ENCODE peak calls at places on chromosomes 16 and 17, in eight cellular contexts. N is activated CD4-positive, alpha-beta T cell treated with anti-CD3 and anti-CD28 coated beads, Interleukin-2, amount 50 U/mL, for 1 hour; R is skeletal muscle cell; W is prostate gland; Q is Calu3; B is left colon; Y is EL; F is stimulated activated CD8-positive, alpha-beta memory T cell treated with anti-CD3 and anti-CD28 coated beads, Interleukin-12 subunit alpha, Interleukin-12 subunit beta, amount 100 ng/mL, for 1 hour. S is an unnamed sample.

GRCh38 chr17:33049781-33050414 is 58.3 kb downstream of the SPACA3 start:
- DNase-seq in R (no peak), N (peak; percentile 35), B (no peak), Q (peak; percentile 63), W (no peak), Y (peak; percentile 53), F (peak; percentile 5), S (peak; percentile 44)

GRCh38 chr17:74176546-74177001 is 26.9 kb upstream of the RPL38 start:
- DNase-seq in Y (peak; percentile 57), N (peak; percentile 27), R (no peak), W (peak; percentile 32), B (no peak), F (no peak), Q (peak; percentile 75), S (peak; percentile 60)

GRCh38 chr17:40318835-40319332 is 9.9 kb downstream of the RARA start:
- DNase-seq in N (no peak), F (no peak), Y (no peak), W (no peak), B (peak; percentile 38), Q (peak; percentile 49), R (no peak), S (no peak)

GRCh38 chr16:26701243-26701886 is 365.4 kb upstream of the C16orf82 start:
- DNase-seq in R (no peak), N (no peak), B (no peak), F (no peak), W (no peak), Y (no peak), Q (no peak), S (no peak)

GRCh38 chr16:31435341-31436220 is 7.0 kb downstream of the ZNF843 start:
- DNase-seq in Q (no peak), N (no peak), R (no peak), Y (no peak), F (no peak), B (no peak), W (no peak), S (no peak)

GRCh38 chr17:29194669-29195068 is 14.5 kb upstream of the MYO18A start:
- DNase-seq in N (no peak), B (no peak), R (no peak), Q (no peak), Y (no peak), W (no peak), F (no peak), S (no peak)

GRCh38 chr17:76524598-76525512 is 12.7 kb downstream of the CYGB start:
- DNase-seq in Y (no peak), Q (peak; percentile 47), R (peak; percentile 48), N (no peak), B (no peak), F (no peak), W (no peak), S (peak; percentile 72)

GRCh38 chr17:72104164-72104862 is 16.5 kb upstream of the SOX9 start:
- DNase-seq in Y (no peak), R (no peak), Q (no peak), N (no peak), B (no peak), F (no peak), W (no peak), S (no peak)

GRCh38 chr17:75273968-75274708 is 3.1 kb upstream of the MIF4GD start:
- DNase-seq in F (no peak), B (no peak), Q (no peak), W (no peak), N (no peak), R (peak; percentile 31), Y (peak; percentile 83), S (no peak)

GRCh38 chr16:27816561-27816960 is 247.0 kb downstream of the GSG1L start:
- DNase-seq in R (no peak), Q (no peak), Y (no peak), F (no peak), B (no peak), W (no peak), N (no peak), S (no peak)

GRCh38 chr17:42781639-42782401 is 1.4 kb downstream of the WNK4 start:
- DNase-seq in F (no peak), R (no peak), B (no peak), Q (no peak), W (peak; percentile 45), N (no peak), Y (peak; percentile 34), S (no peak)

GRCh38 chr17:31579265-31579664 is 187.8 kb downstream of the RAB11FIP4 start:
- DNase-seq in W (no peak), R (no peak), Y (peak; percentile 93), F (no peak), N (no peak), Q (no peak), B (no peak), S (no peak)

GRCh38 chr16:84724619-84725307 is 25.0 kb downstream of the USP10 start:
- DNase-seq in R (no peak), W (no peak), Q (no peak), Y (peak; percentile 52), N (no peak), F (no peak), B (no peak), S (no peak)

GRCh38 chr16:68077866-68078725 is 7.1 kb upstream of the NFATC3 start:
- DNase-seq in Y (no peak), R (no peak), B (no peak), F (no peak), Q (no peak), W (no peak), N (no peak), S (no peak)

GRCh38 chr17:82925336-82925735 is 85.5 kb upstream of the ZNF750 start:
- DNase-seq in Y (no peak), B (no peak), F (no peak), N (no peak), W (no peak), Q (no peak), R (no peak), S (no peak)

GRCh38 chr16:12540290-12540689 is 263.4 kb downstream of the CPPED1 start:
- DNase-seq in R (no peak), Q (no peak), B (no peak), N (no peak), W (no peak), F (no peak), Y (no peak), S (no peak)